ENCODE peak calls at places on chromosomes 13 and 19, in seven cellular contexts. L, C, I, Y, U, M and P are unnamed samples.

GRCh38 chr19:41584931-41585330 is 9.0 kb downstream of the CEACAM21 start:
- DNase-seq in M (no peak), L (no peak), C (no peak), U (no peak), Y (no peak), I (no peak), P (no peak)

GRCh38 chr19:58123354-58123753 is 25.3 kb upstream of the ZSCAN18 start:
- DNase-seq in U (no peak), I (no peak), L (no peak), C (no peak), Y (no peak), M (no peak), P (no peak)

GRCh38 chr19:48171584-48172170 is 1.2 kb downstream of the ZSWIM9 start:
- DNase-seq in C (peak), U (no peak), M (peak), L (no peak), Y (no peak), I (no peak), P (no peak)

GRCh38 chr19:50916069-50916468 is 4.9 kb upstream of the KLK4 start:
- DNase-seq in L (no peak), C (no peak), U (no peak), I (no peak), M (no peak), Y (no peak), P (no peak)

GRCh38 chr13:100063333-100063732 is 25.6 kb upstream of the PCCA start:
- DNase-seq in M (no peak), C (no peak), Y (no peak), U (peak), L (no peak), I (no peak), P (no peak)

GRCh38 chr13:44918323-44919102 is 70.8 kb downstream of the NUFIP1 start:
- DNase-seq in Y (peak), I (peak), C (peak), M (peak), U (peak), L (peak), P (peak)

GRCh38 chr13:87311165-87311564 is 360.0 kb upstream of the SLITRK5 start:
- DNase-seq in C (no peak), L (no peak), Y (no peak), U (no peak), I (no peak), M (no peak), P (no peak)

GRCh38 chr19:17235618-17236413 is 9.8 kb downstream of the OCEL1 start:
- DNase-seq in C (peak), Y (no peak), I (peak), U (peak), M (peak), L (peak), P (no peak)

GRCh38 chr13:113353254-113353653 is 10.7 kb downstream of the GRTP1 start:
- DNase-seq in U (no peak), Y (no peak), I (no peak), M (no peak), C (peak), L (no peak), P (no peak)

GRCh38 chr13:101450749-101451130 is 1.7 kb upstream of the ITGBL1 start:
- DNase-seq in C (no peak), M (no peak), U (no peak), Y (no peak), I (no peak), L (no peak), P (no peak)

GRCh38 chr19:45542234-45542668 is 35.0 kb downstream of the VASP start:
- DNase-seq in I (no peak), Y (no peak), M (no peak), U (no peak), L (no peak), C (no peak), P (no peak)

GRCh38 chr13:107641574-107641973 is 573.8 kb downstream of the LIG4 start:
- DNase-seq in Y (no peak), M (no peak), U (no peak), L (no peak), C (no peak), I (no peak), P (no peak)

GRCh38 chr19:16794456-16794855 is 34.7 kb upstream of the SIN3B start:
- DNase-seq in I (no peak), C (no peak), L (no peak), U (no peak), M (no peak), Y (no peak), P (no peak)

GRCh38 chr19:39246951-39247669 is 1.5 kb downstream of the IFNL4 start:
- DNase-seq in Y (no peak), C (no peak), I (no peak), M (no peak), L (peak), U (no peak), P (no peak)

GRCh38 chr13:54980651-54981050 is 1952.0 kb downstream of the OLFM4 start:
- DNase-seq in C (no peak), L (no peak), Y (no peak), U (no peak), I (no peak), M (no peak), P (peak)

GRCh38 chr19:43618921-43619261 is 538 bp downstream of the ZNF428 start:
- DNase-seq in L (no peak), C (no peak), Y (no peak), U (peak), M (no peak), I (no peak), P (no peak)

GRCh38 chr13:47211106-47211505 is 314.3 kb upstream of the HTR2A start:
- DNase-seq in U (peak), C (no peak), Y (no peak), L (no peak), I (no peak), M (no peak), P (no peak)

GRCh38 chr19:28324275-28325060 is 888.5 kb downstream of the UQCRFS1 start:
- DNase-seq in L (no peak), M (no peak), U (no peak), Y (no peak), C (no peak), I (no peak), P (no peak)

GRCh38 chr13:47639716-47640447 is 361.2 kb downstream of the SUCLA2 start:
- DNase-seq in I (no peak), Y (no peak), M (no peak), L (no peak), U (no peak), C (no peak), P (no peak)

GRCh38 chr19:42076375-42076944 is 494 bp downstream of the ZNF574 start:
- DNase-seq in I (no peak), M (no peak), Y (no peak), L (no peak), C (no peak), U (no peak), P (no peak)

GRCh38 chr19:38340927-38341326 is 5.3 kb downstream of the CATSPERG start:
- DNase-seq in Y (no peak), U (no peak), C (no peak), L (no peak), I (no peak), M (no peak), P (no peak)

GRCh38 chr13:20191902-20192469 is 752 bp downstream of the GJB2 start:
- DNase-seq in I (no peak), Y (no peak), C (no peak), U (no peak), M (no peak), L (no peak), P (no peak)

GRCh38 chr13:84651288-84651687 is 769.0 kb upstream of the SLITRK1 start:
- DNase-seq in M (no peak), C (no peak), Y (peak), U (peak), I (no peak), L (no peak), P (peak)

GRCh38 chr19:49361438-49362047 is 673 bp downstream of the TEAD2 start:
- DNase-seq in U (peak), Y (no peak), M (peak), C (peak), I (peak), L (no peak), P (peak)

GRCh38 chr19:12668937-12669271 is 2.3 kb downstream of the WDR83 start:
- DNase-seq in I (no peak), Y (no peak), L (no peak), C (peak), U (peak), M (peak), P (peak)

GRCh38 chr19:35995655-35995993 is 636 bp downstream of the SDHAF1 start:
- DNase-seq in I (no peak), U (peak), L (peak), Y (no peak), M (no peak), C (peak), P (no peak)

GRCh38 chr13:36879218-36879938 is 40.7 kb downstream of the SMAD9 start:
- DNase-seq in M (no peak), U (no peak), I (no peak), Y (no peak), L (no peak), C (no peak), P (no peak)

GRCh38 chr13:112818040-112818697 is 128.3 kb downstream of the ATP11A start:
- DNase-seq in I (no peak), Y (no peak), M (no peak), L (no peak), C (no peak), U (no peak), P (no peak)

DNA sequence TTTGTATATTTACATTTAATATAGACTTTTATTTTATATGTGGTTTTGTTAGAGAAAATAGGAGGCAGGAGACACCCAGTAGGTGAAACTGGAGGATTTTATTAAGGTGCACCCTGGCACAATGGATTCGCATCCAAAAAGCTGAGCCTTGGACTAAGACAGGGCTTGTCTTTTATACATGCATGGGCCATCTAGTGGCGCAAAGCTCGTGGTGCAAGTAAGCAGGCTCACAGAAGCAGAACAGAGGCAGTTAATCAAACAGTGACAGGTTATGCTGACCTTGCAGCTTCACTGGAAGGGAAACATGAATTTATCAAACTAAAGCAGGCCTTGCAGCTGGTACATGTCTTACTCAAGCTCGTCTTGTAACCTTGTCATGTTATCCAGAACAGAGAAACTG is 58.8 kb upstream of the ZNF681 start:
- DNase-seq in C (no peak), Y (no peak), L (no peak), M (no peak), I (no peak), U (peak), P (no peak)
- TF ChIP-seq CTCF in C (no peak), Y (peak), L (peak), M (peak), I (peak), U (no peak), P (peak)

DNA sequence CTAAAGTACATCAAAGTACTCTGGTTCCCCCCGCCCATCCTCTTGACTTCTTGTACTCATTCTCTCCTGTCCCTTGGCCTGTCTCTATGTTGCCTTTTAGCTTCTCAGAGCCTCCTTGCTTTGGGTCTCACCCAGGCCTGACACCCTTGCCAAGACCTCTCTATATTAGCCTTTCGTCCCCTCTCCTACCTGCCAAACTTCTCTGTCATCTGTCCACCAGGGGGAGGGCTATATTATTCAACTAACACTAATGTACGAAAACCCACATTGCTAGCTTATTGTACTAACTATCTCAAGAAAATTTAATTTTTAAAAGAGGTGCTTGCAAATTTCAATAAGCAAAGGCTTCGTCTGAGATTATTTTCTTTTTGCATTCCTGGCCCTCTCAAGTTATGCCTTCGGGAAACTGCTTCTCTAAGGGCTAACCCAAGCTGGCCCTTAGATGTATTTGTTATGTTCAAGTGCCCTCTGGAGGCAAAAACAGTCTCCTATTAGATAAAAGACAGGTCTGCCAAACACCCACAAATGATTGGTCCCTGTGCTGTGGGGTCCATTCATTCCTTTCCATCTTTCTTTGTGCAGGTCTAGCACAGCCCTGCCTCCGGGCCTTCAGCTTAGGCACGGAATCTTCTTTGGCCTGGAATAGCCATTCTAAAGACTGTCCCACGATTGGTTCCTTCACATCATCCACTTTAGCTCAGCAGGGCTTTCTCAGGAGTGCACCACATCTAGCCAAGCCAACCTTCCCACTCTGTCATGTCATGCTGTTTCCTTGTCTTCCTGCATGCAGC is 6.4 kb upstream of the MRPS31 start:
- DNase-seq in Y (no peak), U (peak), I (no peak), C (no peak), L (peak), M (no peak), P (no peak)
- H3K4me3 ChIP-seq in Y (peak), U (no peak), I (no peak), C (no peak), L (no peak), M (peak), P (no peak)

GRCh38 chr19:7677664-7678311 is 898 bp downstream of the MCEMP1 start:
- DNase-seq in L (no peak), M (no peak), I (no peak), Y (no peak), C (no peak), U (no peak), P (no peak)

GRCh38 chr19:7676854-7677253 is at the start of gene MCEMP1:
- DNase-seq in I (no peak), C (no peak), L (no peak), Y (no peak), M (no peak), U (no peak), P (no peak)

GRCh38 chr19:7680606-7681335 is at the start of gene TRAPPC5:
- DNase-seq in M (peak), L (peak), C (peak), I (peak), Y (peak), U (peak), P (peak)

GRCh38 chr19:7679771-7680605 is 645 bp upstream of the TRAPPC5 start:
- DNase-seq in I (no peak), C (no peak), L (no peak), M (no peak), Y (no peak), U (no peak), P (no peak)

DNA sequence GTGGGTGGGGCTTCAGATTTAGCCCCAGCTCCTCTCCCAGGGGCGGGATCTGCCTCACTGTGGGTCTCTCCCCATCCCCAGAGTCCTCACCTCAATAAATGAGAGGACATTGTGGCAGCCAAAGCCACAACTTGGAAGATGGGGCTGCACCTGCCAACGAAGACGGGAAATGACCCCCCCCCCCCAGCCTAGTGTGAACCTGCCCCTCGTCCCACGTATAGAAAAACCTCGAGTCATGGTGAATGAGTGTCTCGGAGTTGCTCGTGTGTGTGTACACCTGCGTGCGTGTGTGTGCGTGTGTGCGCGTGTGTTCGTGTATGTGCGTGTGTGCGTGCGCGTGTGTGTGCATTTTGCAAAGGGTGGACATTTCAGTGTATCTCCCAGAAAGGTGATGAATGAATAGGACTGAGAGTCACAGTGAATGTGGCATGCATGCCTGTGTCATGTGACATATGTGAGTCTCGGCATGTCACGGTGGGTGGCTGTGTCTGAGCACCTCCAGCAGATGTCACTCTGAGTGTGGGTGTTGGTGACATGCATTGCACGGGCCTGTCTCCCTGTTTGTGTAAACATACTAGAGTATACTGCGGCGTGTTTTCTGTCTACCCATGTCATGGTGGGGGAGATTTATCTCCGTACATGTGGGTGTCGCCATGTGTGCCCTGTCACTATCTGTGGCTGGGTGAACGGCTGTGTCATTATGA is 1.5 kb upstream of the TRAPPC5 start:
- DNase-seq in I (no peak), Y (no peak), C (no peak), M (no peak), U (no peak), L (peak), P (no peak)
- TF ChIP-seq CTCF in I (no peak), Y (no peak), C (no peak), M (no peak), U (no peak), L (peak), P (no peak)

GRCh38 chr19:15195987-15196682 is 4.7 kb downstream of the NOTCH3 start:
- DNase-seq in C (no peak), Y (peak), U (no peak), L (no peak), M (no peak), I (no peak), P (no peak)

GRCh38 chr19:15196683-15197005 is 4.2 kb downstream of the NOTCH3 start:
- DNase-seq in U (no peak), L (no peak), C (no peak), I (no peak), Y (no peak), M (no peak), P (no peak)

GRCh38 chr19:15194938-15195337 is 5.9 kb downstream of the NOTCH3 start:
- DNase-seq in L (no peak), M (no peak), C (no peak), U (peak), I (peak), Y (no peak), P (no peak)

GRCh38 chr19:15197275-15198005 is 3.4 kb downstream of the NOTCH3 start:
- DNase-seq in C (no peak), Y (no peak), M (no peak), L (no peak), U (peak), I (no peak), P (no peak)

GRCh38 chr19:15195381-15195964 is 5.3 kb downstream of the NOTCH3 start:
- DNase-seq in U (peak), I (peak), L (no peak), C (no peak), M (peak), Y (peak), P (no peak)
- H3K4me3 ChIP-seq in U (peak), I (peak), L (no peak), C (peak), M (peak), Y (peak), P (peak)